ENCODE peak calls at places on chromosomes 1 and 21, in ten cellular contexts. One of them, this sample, is unnamed.

GRCh38 chr1:17212487-17213121 is 7.7 kb downstream of the PADI1 start:
- DNase-seq in fibroblast of the aortic adventitia: peak
- DNase-seq in naive thymus-derived CD8-positive, alpha-beta T cell: peak
- DNase-seq in activated T-cell treated with anti-CD3 and anti-CD28 coated beads, Interleukin-2, amount 50 U/mL, for 48 hours: peak
- DNase-seq in stimulated activated CD4-positive, alpha-beta T cell treated with anti-CD3 and anti-CD28 coated beads, TNF-alpha, amount 100 ng/mL, for 48 hours: peak
- DNase-seq in activated CD4-positive, CD25-positive, alpha-beta regulatory T cell: peak
- DNase-seq in T-helper 2 cell: peak
- DNase-seq in tibial nerve: no peak
- DNase-seq in GM23338: peak
- DNase-seq in NCI-H1417: no peak
- DNase-seq in this sample: peak

GRCh38 chr1:33535334-33535733 is 62.9 kb downstream of the ZSCAN20 start:
- DNase-seq in fibroblast of the aortic adventitia: no peak
- DNase-seq in naive thymus-derived CD8-positive, alpha-beta T cell: no peak
- DNase-seq in activated T-cell treated with anti-CD3 and anti-CD28 coated beads, Interleukin-2, amount 50 U/mL, for 48 hours: no peak
- DNase-seq in stimulated activated CD4-positive, alpha-beta T cell treated with anti-CD3 and anti-CD28 coated beads, TNF-alpha, amount 100 ng/mL, for 48 hours: no peak
- DNase-seq in activated CD4-positive, CD25-positive, alpha-beta regulatory T cell: no peak
- DNase-seq in T-helper 2 cell: no peak
- DNase-seq in tibial nerve: no peak
- DNase-seq in GM23338: no peak
- DNase-seq in NCI-H1417: no peak
- DNase-seq in this sample: no peak

GRCh38 chr1:33876970-33877680 is 13.2 kb downstream of the HMGB4 start:
- DNase-seq in fibroblast of the aortic adventitia: peak
- DNase-seq in naive thymus-derived CD8-positive, alpha-beta T cell: no peak
- DNase-seq in activated T-cell treated with anti-CD3 and anti-CD28 coated beads, Interleukin-2, amount 50 U/mL, for 48 hours: no peak
- DNase-seq in stimulated activated CD4-positive, alpha-beta T cell treated with anti-CD3 and anti-CD28 coated beads, TNF-alpha, amount 100 ng/mL, for 48 hours: no peak
- DNase-seq in activated CD4-positive, CD25-positive, alpha-beta regulatory T cell: no peak
- DNase-seq in T-helper 2 cell: no peak
- DNase-seq in tibial nerve: peak
- DNase-seq in GM23338: no peak
- DNase-seq in NCI-H1417: no peak
- DNase-seq in this sample: no peak

GRCh38 chr1:28056129-28056925 is 32.1 kb downstream of the EYA3 start:
- DNase-seq in fibroblast of the aortic adventitia: no peak
- DNase-seq in naive thymus-derived CD8-positive, alpha-beta T cell: peak
- DNase-seq in activated T-cell treated with anti-CD3 and anti-CD28 coated beads, Interleukin-2, amount 50 U/mL, for 48 hours: peak
- DNase-seq in stimulated activated CD4-positive, alpha-beta T cell treated with anti-CD3 and anti-CD28 coated beads, TNF-alpha, amount 100 ng/mL, for 48 hours: peak
- DNase-seq in activated CD4-positive, CD25-positive, alpha-beta regulatory T cell: no peak
- DNase-seq in T-helper 2 cell: peak
- DNase-seq in tibial nerve: no peak
- DNase-seq in GM23338: no peak
- DNase-seq in NCI-H1417: peak
- DNase-seq in this sample: no peak

GRCh38 chr1:172005856-172006255 is 164.6 kb downstream of the DNM3 start:
- DNase-seq in fibroblast of the aortic adventitia: peak
- DNase-seq in naive thymus-derived CD8-positive, alpha-beta T cell: no peak
- DNase-seq in activated T-cell treated with anti-CD3 and anti-CD28 coated beads, Interleukin-2, amount 50 U/mL, for 48 hours: no peak
- DNase-seq in stimulated activated CD4-positive, alpha-beta T cell treated with anti-CD3 and anti-CD28 coated beads, TNF-alpha, amount 100 ng/mL, for 48 hours: no peak
- DNase-seq in activated CD4-positive, CD25-positive, alpha-beta regulatory T cell: no peak
- DNase-seq in T-helper 2 cell: no peak
- DNase-seq in tibial nerve: no peak
- DNase-seq in GM23338: no peak
- DNase-seq in NCI-H1417: no peak
- DNase-seq in this sample: no peak

GRCh38 chr1:111848852-111849545 is 93.3 kb downstream of the DDX20 start:
- DNase-seq in fibroblast of the aortic adventitia: no peak
- DNase-seq in naive thymus-derived CD8-positive, alpha-beta T cell: no peak
- DNase-seq in activated T-cell treated with anti-CD3 and anti-CD28 coated beads, Interleukin-2, amount 50 U/mL, for 48 hours: no peak
- DNase-seq in stimulated activated CD4-positive, alpha-beta T cell treated with anti-CD3 and anti-CD28 coated beads, TNF-alpha, amount 100 ng/mL, for 48 hours: no peak
- DNase-seq in activated CD4-positive, CD25-positive, alpha-beta regulatory T cell: no peak
- DNase-seq in T-helper 2 cell: no peak
- DNase-seq in tibial nerve: no peak
- DNase-seq in GM23338: no peak
- DNase-seq in NCI-H1417: peak
- DNase-seq in this sample: no peak

GRCh38 chr21:45401054-45401518 is 3.9 kb upstream of the COL18A1 start:
- DNase-seq in fibroblast of the aortic adventitia: no peak
- DNase-seq in naive thymus-derived CD8-positive, alpha-beta T cell: no peak
- DNase-seq in activated T-cell treated with anti-CD3 and anti-CD28 coated beads, Interleukin-2, amount 50 U/mL, for 48 hours: no peak
- DNase-seq in stimulated activated CD4-positive, alpha-beta T cell treated with anti-CD3 and anti-CD28 coated beads, TNF-alpha, amount 100 ng/mL, for 48 hours: no peak
- DNase-seq in activated CD4-positive, CD25-positive, alpha-beta regulatory T cell: no peak
- DNase-seq in T-helper 2 cell: no peak
- DNase-seq in tibial nerve: no peak
- DNase-seq in GM23338: no peak
- DNase-seq in NCI-H1417: no peak
- DNase-seq in this sample: no peak

GRCh38 chr1:51564124-51564523 is 45.1 kb upstream of the EPS15 start:
- DNase-seq in fibroblast of the aortic adventitia: peak
- DNase-seq in naive thymus-derived CD8-positive, alpha-beta T cell: no peak
- DNase-seq in activated T-cell treated with anti-CD3 and anti-CD28 coated beads, Interleukin-2, amount 50 U/mL, for 48 hours: no peak
- DNase-seq in stimulated activated CD4-positive, alpha-beta T cell treated with anti-CD3 and anti-CD28 coated beads, TNF-alpha, amount 100 ng/mL, for 48 hours: no peak
- DNase-seq in activated CD4-positive, CD25-positive, alpha-beta regulatory T cell: no peak
- DNase-seq in T-helper 2 cell: peak
- DNase-seq in tibial nerve: no peak
- DNase-seq in GM23338: no peak
- DNase-seq in NCI-H1417: no peak
- DNase-seq in this sample: no peak

GRCh38 chr1:114105401-114105979 is 48.2 kb downstream of the SYT6 start:
- DNase-seq in fibroblast of the aortic adventitia: no peak
- DNase-seq in naive thymus-derived CD8-positive, alpha-beta T cell: no peak
- DNase-seq in activated T-cell treated with anti-CD3 and anti-CD28 coated beads, Interleukin-2, amount 50 U/mL, for 48 hours: no peak
- DNase-seq in stimulated activated CD4-positive, alpha-beta T cell treated with anti-CD3 and anti-CD28 coated beads, TNF-alpha, amount 100 ng/mL, for 48 hours: no peak
- DNase-seq in activated CD4-positive, CD25-positive, alpha-beta regulatory T cell: no peak
- DNase-seq in T-helper 2 cell: no peak
- DNase-seq in tibial nerve: no peak
- DNase-seq in GM23338: peak
- DNase-seq in NCI-H1417: no peak
- DNase-seq in this sample: no peak

GRCh38 chr21:42096593-42096992 is 25.5 kb downstream of the UMODL1 start:
- DNase-seq in fibroblast of the aortic adventitia: peak
- DNase-seq in naive thymus-derived CD8-positive, alpha-beta T cell: no peak
- DNase-seq in activated T-cell treated with anti-CD3 and anti-CD28 coated beads, Interleukin-2, amount 50 U/mL, for 48 hours: no peak
- DNase-seq in stimulated activated CD4-positive, alpha-beta T cell treated with anti-CD3 and anti-CD28 coated beads, TNF-alpha, amount 100 ng/mL, for 48 hours: no peak
- DNase-seq in activated CD4-positive, CD25-positive, alpha-beta regulatory T cell: no peak
- DNase-seq in T-helper 2 cell: no peak
- DNase-seq in tibial nerve: no peak
- DNase-seq in GM23338: no peak
- DNase-seq in NCI-H1417: no peak
- DNase-seq in this sample: no peak

GRCh38 chr1:152061952-152062351 is 25.1 kb upstream of the S100A11 start:
- DNase-seq in fibroblast of the aortic adventitia: no peak
- DNase-seq in naive thymus-derived CD8-positive, alpha-beta T cell: no peak
- DNase-seq in activated T-cell treated with anti-CD3 and anti-CD28 coated beads, Interleukin-2, amount 50 U/mL, for 48 hours: no peak
- DNase-seq in stimulated activated CD4-positive, alpha-beta T cell treated with anti-CD3 and anti-CD28 coated beads, TNF-alpha, amount 100 ng/mL, for 48 hours: no peak
- DNase-seq in activated CD4-positive, CD25-positive, alpha-beta regulatory T cell: no peak
- DNase-seq in T-helper 2 cell: no peak
- DNase-seq in tibial nerve: no peak
- DNase-seq in GM23338: no peak
- DNase-seq in NCI-H1417: no peak
- DNase-seq in this sample: no peak

GRCh38 chr1:113783254-113784103 is 24.2 kb upstream of the PHTF1 start:
- DNase-seq in fibroblast of the aortic adventitia: peak
- DNase-seq in naive thymus-derived CD8-positive, alpha-beta T cell: peak
- DNase-seq in activated T-cell treated with anti-CD3 and anti-CD28 coated beads, Interleukin-2, amount 50 U/mL, for 48 hours: no peak
- DNase-seq in stimulated activated CD4-positive, alpha-beta T cell treated with anti-CD3 and anti-CD28 coated beads, TNF-alpha, amount 100 ng/mL, for 48 hours: peak
- DNase-seq in activated CD4-positive, CD25-positive, alpha-beta regulatory T cell: peak
- DNase-seq in T-helper 2 cell: peak
- DNase-seq in tibial nerve: no peak
- DNase-seq in GM23338: no peak
- DNase-seq in NCI-H1417: no peak
- DNase-seq in this sample: peak

GRCh38 chr1:153393926-153394325 is 3.1 kb upstream of the S100A8 start:
- DNase-seq in fibroblast of the aortic adventitia: no peak
- DNase-seq in naive thymus-derived CD8-positive, alpha-beta T cell: no peak
- DNase-seq in activated T-cell treated with anti-CD3 and anti-CD28 coated beads, Interleukin-2, amount 50 U/mL, for 48 hours: no peak
- DNase-seq in stimulated activated CD4-positive, alpha-beta T cell treated with anti-CD3 and anti-CD28 coated beads, TNF-alpha, amount 100 ng/mL, for 48 hours: no peak
- DNase-seq in activated CD4-positive, CD25-positive, alpha-beta regulatory T cell: no peak
- DNase-seq in T-helper 2 cell: no peak
- DNase-seq in tibial nerve: no peak
- DNase-seq in GM23338: peak
- DNase-seq in NCI-H1417: no peak
- DNase-seq in this sample: no peak

This sample was measured in endothelial cell of umbilical vein.